ENCODE peak calls at places on chromosomes 6 and 20, in eight cellular contexts. E is IMR-90; J is PC-9; H is breast epithelium; K is esophagus squamous epithelium; V is naive thymus-derived CD4-positive, alpha-beta T cell; N is CD8-positive, alpha-beta T cell; Q is cardiac muscle cell. T is an unnamed sample.

GRCh38 chr6:88629838-88630462 is 333.5 kb downstream of the RNGTT start:
- DNase-seq in N (no peak), Q (peak; percentile 25), K (no peak), H (no peak), E (no peak), J (no peak), V (no peak), T (no peak)

GRCh38 chr20:24963672-24964517 is 14.8 kb downstream of the CST7 start:
- DNase-seq in E (no peak), Q (no peak), H (no peak), J (no peak), V (no peak), N (no peak), K (no peak), T (peak; percentile 41)

GRCh38 chr6:72624557-72625160 is 2.8 kb downstream of the KCNQ5 start:
- DNase-seq in N (no peak), K (no peak), V (peak; percentile 22), J (no peak), H (no peak), Q (peak; percentile 49), E (peak; percentile 27), T (no peak)

GRCh38 chr20:62689861-62690644 is 18.6 kb upstream of the NTSR1 start:
- DNase-seq in V (no peak), H (no peak), K (no peak), J (no peak), E (no peak), Q (no peak), N (no peak), T (no peak)

GRCh38 chr20:50786703-50787102 is 8.2 kb upstream of the BCAS4 start:
- DNase-seq in N (no peak), H (no peak), Q (no peak), E (no peak), J (no peak), K (no peak), V (no peak), T (no peak)

GRCh38 chr6:16681260-16681873 is 79.9 kb downstream of the ATXN1 start:
- DNase-seq in H (no peak), Q (peak; percentile 64), N (no peak), K (no peak), J (peak; percentile 95), E (peak; percentile 96), V (no peak), T (peak; percentile 66)

GRCh38 chr20:6746901-6747609 is 20.4 kb upstream of the BMP2 start:
- DNase-seq in J (peak; percentile 34), V (no peak), E (peak; percentile 28), Q (no peak), H (no peak), N (no peak), K (no peak), T (peak; percentile 17)

GRCh38 chr6:150068173-150068785 is 642 bp downstream of the ULBP3 start:
- DNase-seq in H (no peak), Q (no peak), E (no peak), K (no peak), N (no peak), V (peak; percentile 14), J (no peak), T (no peak)

GRCh38 chr20:33399924-33400323 is 1.4 kb downstream of the CDK5RAP1 start:
- DNase-seq in H (no peak), N (no peak), Q (no peak), K (no peak), J (no peak), E (no peak), V (no peak), T (no peak)

GRCh38 chr6:43979525-43979924 is 147.7 kb downstream of the MRPL14 start:
- DNase-seq in H (no peak), K (no peak), Q (no peak), N (no peak), V (no peak), J (no peak), E (no peak), T (no peak)

GRCh38 chr20:21202284-21202683 is 76.4 kb downstream of the KIZ start:
- DNase-seq in K (no peak), Q (no peak), J (peak; percentile 88), N (no peak), V (no peak), H (no peak), E (peak; percentile 43), T (peak; percentile 30)

GRCh38 chr6:168049681-168050224 is 29.3 kb downstream of the FRMD1 start:
- DNase-seq in H (no peak), E (no peak), J (no peak), N (no peak), K (no peak), V (no peak), Q (no peak), T (no peak)

GRCh38 chr6:53148684-53149083 is at the start of gene GCM1:
- DNase-seq in H (no peak), K (no peak), N (no peak), Q (no peak), J (no peak), V (no peak), E (no peak), T (no peak)

GRCh38 chr6:87127737-87128136 is 27.6 kb upstream of the ZNF292 start:
- DNase-seq in J (no peak), H (no peak), V (no peak), E (no peak), K (no peak), N (no peak), Q (no peak), T (no peak)

GRCh38 chr6:111848262-111848661 is 25.0 kb downstream of the FYN start:
- DNase-seq in N (no peak), Q (no peak), V (no peak), E (peak; percentile 34), K (no peak), H (no peak), J (no peak), T (no peak)

GRCh38 chr20:22374066-22374465 is 210.3 kb downstream of the FOXA2 start:
- DNase-seq in J (peak; percentile 49), H (no peak), K (no peak), Q (no peak), E (no peak), V (no peak), N (no peak), T (no peak)
- H3K4me1 ChIP-seq in J (peaks cover 47% of the 10 kb centered on the region), H (no peaks in the 10 kb centered on the region), K (no peaks in the 10 kb centered on the region), Q (no peaks in the 10 kb centered on the region), E (no peaks in the 10 kb centered on the region), V (no peaks in the 10 kb centered on the region), N (peaks cover 8% of the 10 kb centered on the region), T (peaks cover 53% of the 10 kb centered on the region)

DNA sequence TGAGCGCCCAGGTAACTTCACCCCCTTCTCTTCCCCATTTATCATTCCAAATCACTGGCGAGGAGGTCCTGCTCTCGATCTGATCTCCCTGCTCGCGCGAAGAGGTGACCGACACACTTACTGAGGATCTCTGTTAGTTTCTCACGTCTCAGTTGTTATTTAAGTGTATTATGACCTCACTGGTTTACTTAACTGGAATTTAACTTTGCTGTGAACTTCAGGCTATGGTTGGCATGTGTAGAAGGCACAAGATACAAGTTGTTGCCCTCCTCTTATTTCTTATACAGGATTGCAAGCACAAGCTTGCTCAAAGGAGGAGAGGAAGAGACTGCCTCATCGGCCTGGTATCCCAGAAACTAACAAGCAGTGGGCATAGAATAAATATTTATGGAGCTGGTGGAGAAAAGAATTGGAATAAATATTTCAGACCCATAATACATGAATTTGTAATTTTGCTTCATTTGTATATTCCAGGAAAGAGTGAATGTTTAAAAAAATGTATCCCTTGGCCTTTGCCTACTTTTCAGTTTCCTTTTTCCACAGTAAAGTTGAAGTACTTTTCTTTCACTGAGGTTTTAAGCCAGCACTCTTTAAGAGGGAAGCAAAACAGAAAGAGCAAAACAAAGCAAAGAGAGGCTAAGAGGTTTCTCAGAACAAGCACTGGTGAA is 1.3 kb downstream of the RNF217 start:
- DNase-seq in N (no peak), H (no peak), E (peak; percentile 79), J (peak; percentile 63), Q (peak; percentile 32), K (no peak), V (no peak), T (peak; percentile 81)
- H3K4me3 ChIP-seq in N (no peak overlapping the region), H (peak overlapping the region; percentile 91), E (peak overlapping the region; percentile 83), J (peak overlapping the region; percentile 79), Q (peak overlapping the region; percentile 60), K (peak overlapping the region; percentile 84), V (no peak overlapping the region), T (peak overlapping the region; percentile 90)

GRCh38 chr20:7912551-7912950 is 27.7 kb downstream of the HAO1 start:
- DNase-seq in J (no peak), Q (no peak), V (no peak), N (no peak), K (no peak), E (peak; percentile 14), H (no peak), T (no peak)

GRCh38 chr20:7916648-7917047 is 23.6 kb downstream of the HAO1 start:
- DNase-seq in H (no peak), Q (no peak), N (no peak), E (no peak), K (no peak), J (no peak), V (no peak), T (no peak)

GRCh38 chr20:7908905-7909304 is 31.4 kb downstream of the HAO1 start:
- DNase-seq in N (no peak), Q (no peak), E (no peak), H (no peak), J (no peak), K (no peak), V (no peak), T (no peak)

DNA sequence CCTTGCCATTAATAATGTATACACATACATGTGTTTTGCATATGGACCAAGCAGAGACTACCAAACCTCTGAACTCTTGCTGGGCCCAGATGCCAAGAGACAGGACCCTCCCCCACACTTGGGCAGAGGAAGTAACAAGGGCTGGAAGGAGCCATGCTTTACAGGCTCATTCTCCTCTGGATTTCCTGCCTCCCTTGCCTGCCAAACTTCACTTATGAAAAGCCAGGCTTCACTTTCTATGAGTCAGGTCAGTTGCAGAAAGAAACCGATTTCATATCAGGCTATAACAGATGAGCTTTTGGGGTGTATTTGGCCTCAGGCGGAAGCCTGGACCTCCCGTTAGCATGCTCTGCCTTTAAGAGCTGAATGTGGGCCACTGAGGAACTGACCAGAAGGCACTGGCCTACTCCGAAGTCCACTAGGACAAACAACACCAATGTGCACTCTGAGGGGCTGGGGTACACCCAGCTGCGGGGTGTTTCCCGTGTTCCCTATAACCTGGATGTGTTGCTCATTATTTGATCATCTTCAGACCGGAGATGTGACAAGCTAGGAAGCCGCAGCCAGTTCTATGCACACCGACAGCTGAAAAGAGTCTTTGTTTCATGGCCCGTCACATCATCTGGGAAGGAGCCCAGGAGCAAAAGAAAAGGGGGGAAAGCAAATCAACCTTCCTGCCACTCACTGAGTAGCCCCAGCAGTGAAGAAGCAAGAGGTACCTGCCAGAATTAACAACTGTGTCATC is 28.5 kb downstream of the HAO1 start:
- DNase-seq in H (no peak), N (no peak), J (no peak), K (no peak), E (no peak), V (no peak), Q (no peak), T (no peak)
- H3K27ac ChIP-seq in H (peak overlapping the region; percentile 48), N (no peak overlapping the region), J (no peak overlapping the region), K (peak overlapping the region; percentile 32), E (no peak overlapping the region), V (no peak overlapping the region), Q (no peak overlapping the region), T (no peak overlapping the region)

DNA sequence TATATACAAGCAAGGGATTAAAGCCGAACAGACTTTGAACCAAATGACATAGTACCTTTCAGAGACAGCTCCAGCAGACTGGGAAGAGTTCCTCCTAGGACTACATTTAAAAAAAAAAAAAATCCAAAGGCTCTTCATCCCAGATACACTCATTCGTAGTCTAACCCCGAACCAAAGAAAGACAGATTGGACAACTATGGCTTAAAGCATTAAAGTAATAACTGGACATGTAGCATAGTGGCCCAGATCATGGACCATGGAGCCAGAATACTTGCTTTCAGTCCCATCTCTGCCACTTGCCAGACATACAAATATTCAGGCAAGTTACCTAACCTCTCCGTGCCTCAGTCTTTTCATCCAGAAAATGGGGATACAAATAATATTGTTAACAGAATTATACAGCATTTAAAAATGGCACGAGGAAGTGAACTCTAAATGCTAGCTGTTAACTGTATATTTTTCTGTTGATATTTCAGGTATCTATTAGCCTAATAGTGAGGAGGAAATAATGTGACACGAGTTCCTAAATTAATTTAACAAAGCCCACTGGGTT is 123.7 kb downstream of the HIVEP2 start:
- DNase-seq in E (no peak), V (no peak), Q (no peak), H (no peak), K (no peak), N (no peak), J (no peak), T (no peak)
- H3K4me1 ChIP-seq in E (peaks cover 17% of the 10 kb centered on the region), V (peaks cover 56% of the 10 kb centered on the region), Q (peaks cover 2% of the 10 kb centered on the region), H (no peaks in the 10 kb centered on the region), K (peaks cover 32% of the 10 kb centered on the region), N (peaks cover 44% of the 10 kb centered on the region), J (no peaks in the 10 kb centered on the region), T (peaks cover 12% of the 10 kb centered on the region)

T was measured in SJSA1.